ENCODE peak calls at places on chromosomes 1 and 21, in seven cellular contexts. Y is suprapubic skin; I is HAP-1; E is CD8-positive, alpha-beta T cell; C is choroid plexus epithelial cell; J is ovary; H is lower lobe of right lung. P is an unnamed sample.

GRCh38 chr21:16455978-16456377 is 726.2 kb downstream of the USP25 start:
- DNase-seq in Y (no peak), I (peak), E (no peak), C (peak), J (no peak), H (no peak), P (no peak)

GRCh38 chr1:185305419-185305818 is 11.6 kb downstream of the IVNS1ABP start:
- DNase-seq in Y (no peak), I (no peak), E (no peak), C (no peak), J (no peak), H (no peak), P (no peak)

GRCh38 chr1:77948841-77949424 is 29.9 kb downstream of the FUBP1 start:
- DNase-seq in Y (no peak), I (peak), E (no peak), C (peak), J (no peak), H (no peak), P (no peak)

GRCh38 chr1:45585496-45586075 is 1.7 kb downstream of the NASP start:
- DNase-seq in Y (no peak), I (no peak), E (no peak), C (no peak), J (no peak), H (no peak), P (no peak)

GRCh38 chr1:162430583-162430982 is 18.6 kb upstream of the SH2D1B start:
- DNase-seq in Y (no peak), I (no peak), E (no peak), C (no peak), J (no peak), H (no peak), P (no peak)

GRCh38 chr1:150875197-150876110 is 945 bp downstream of the ARNT start:
- DNase-seq in Y (no peak), I (peak), E (no peak), C (no peak), J (peak), H (no peak), P (no peak)

GRCh38 chr1:226593541-226593940 is 45.0 kb downstream of the STUM start:
- DNase-seq in Y (no peak), I (no peak), E (no peak), C (no peak), J (no peak), H (no peak), P (no peak)

GRCh38 chr1:5595531-5596170 is 396.6 kb downstream of the NPHP4 start:
- DNase-seq in Y (peak), I (no peak), E (no peak), C (no peak), J (no peak), H (no peak), P (no peak)

GRCh38 chr1:220732137-220732536 is 16.0 kb upstream of the MTARC2 start:
- DNase-seq in Y (no peak), I (no peak), E (no peak), C (no peak), J (no peak), H (no peak), P (no peak)

GRCh38 chr1:24870551-24871195 is 59.4 kb downstream of the RUNX3 start:
- DNase-seq in Y (no peak), I (no peak), E (peak), C (no peak), J (no peak), H (no peak), P (no peak)

GRCh38 chr21:31343680-31344480 is at the start of gene TIAM1:
- DNase-seq in Y (no peak), I (no peak), E (peak), C (peak), J (no peak), H (peak), P (no peak)

GRCh38 chr1:35229587-35230360 is 36.8 kb upstream of the SFPQ start:
- DNase-seq in Y (no peak), I (no peak), E (no peak), C (no peak), J (no peak), H (no peak), P (no peak)

GRCh38 chr1:34631126-34631525 is 123.7 kb upstream of the GJB5 start:
- DNase-seq in Y (no peak), I (no peak), E (no peak), C (no peak), J (no peak), H (no peak), P (no peak)

GRCh38 chr1:206674745-206675175 is 9.9 kb upstream of the MAPKAPK2 start:
- DNase-seq in Y (no peak), I (no peak), E (no peak), C (peak), J (peak), H (peak), P (no peak)

GRCh38 chr21:39336457-39337008 is 12.4 kb downstream of the HMGN1 start:
- DNase-seq in Y (no peak), I (peak), E (no peak), C (no peak), J (no peak), H (no peak), P (no peak)

GRCh38 chr1:204493882-204494280 is 724 bp downstream of the PIK3C2B start:
- DNase-seq in Y (no peak), I (peak), E (peak), C (peak), J (no peak), H (peak), P (peak)

GRCh38 chr1:119738100-119738720 is 26.5 kb downstream of the PHGDH start:
- DNase-seq in Y (no peak), I (no peak), E (no peak), C (no peak), J (no peak), H (no peak), P (no peak)

GRCh38 chr1:207027221-207027777 is 5.3 kb downstream of the C1orf116 start:
- DNase-seq in Y (no peak), I (no peak), E (no peak), C (no peak), J (no peak), H (peak), P (no peak)

GRCh38 chr1:166988976-166989515 is at the start of gene MAEL:
- DNase-seq in Y (no peak), I (no peak), E (no peak), C (no peak), J (no peak), H (no peak), P (no peak)

GRCh38 chr1:44515416-44515815 is 110.4 kb downstream of the RNF220 start:
- DNase-seq in Y (no peak), I (no peak), E (no peak), C (no peak), J (no peak), H (no peak), P (no peak)

GRCh38 chr1:209899948-209900347 is 38.1 kb upstream of the SYT14 start:
- DNase-seq in Y (no peak), I (peak), E (no peak), C (no peak), J (no peak), H (no peak), P (peak)

GRCh38 chr21:34911360-34911759 is 137.7 kb downstream of the RUNX1 start:
- DNase-seq in Y (no peak), I (no peak), E (no peak), C (no peak), J (no peak), H (peak), P (no peak)

GRCh38 chr21:25963186-25963585 is 207.4 kb downstream of the APP start:
- DNase-seq in Y (no peak), I (no peak), E (no peak), C (peak), J (no peak), H (no peak), P (no peak)

GRCh38 chr1:206466840-206467649 is 3.2 kb upstream of the IKBKE start:
- DNase-seq in Y (no peak), I (no peak), E (no peak), C (no peak), J (no peak), H (no peak), P (peak)

GRCh38 chr21:36609654-36610053 is 89.3 kb upstream of the SIM2 start:
- DNase-seq in Y (no peak), I (no peak), E (no peak), C (no peak), J (no peak), H (no peak), P (no peak)
- H3K4me3 ChIP-seq in Y (no peak), I (no peak), E (no peak), C (no peak), J (no peak), H (no peak), P (no peak)

GRCh38 chr1:234659538-234659937 is 49.6 kb upstream of the IRF2BP2 start:
- DNase-seq in Y (no peak), I (no peak), E (no peak), C (peak), J (peak), H (no peak), P (no peak)
- H3K4me3 ChIP-seq in Y (no peak), I (no peak), E (no peak), C (no peak), J (no peak), H (no peak), P (no peak)

DNA sequence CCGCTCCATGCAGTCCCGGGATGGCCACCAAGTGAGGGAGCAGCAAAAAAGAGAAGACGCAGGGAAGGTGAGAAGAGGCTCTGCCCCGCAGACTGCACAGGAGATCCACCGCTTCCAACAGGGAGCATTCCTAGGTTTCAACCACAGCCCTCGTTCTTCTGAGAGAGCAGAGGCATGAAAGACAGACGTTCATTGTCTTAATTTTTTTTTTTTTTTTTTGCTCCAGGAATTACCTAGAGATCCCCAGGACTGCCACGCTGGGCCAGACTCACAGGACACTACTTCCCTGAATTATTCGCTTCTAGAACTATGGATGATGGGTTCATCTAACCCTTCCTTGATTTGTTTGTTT is 33.2 kb upstream of the VASH2 start:
- DNase-seq in Y (no peak), I (no peak), E (no peak), C (no peak), J (no peak), H (no peak), P (no peak)
- H3K4me3 ChIP-seq in Y (peak), I (no peak), E (no peak), C (no peak), J (no peak), H (no peak), P (no peak)

GRCh38 chr1:117051224-117052064 is 8.7 kb upstream of the TTF2 start:
- DNase-seq in Y (no peak), I (no peak), E (peak), C (no peak), J (no peak), H (peak), P (no peak)
- H3K4me3 ChIP-seq in Y (peak), I (no peak), E (peak), C (no peak), J (no peak), H (peak), P (no peak)

GRCh38 chr1:116537439-116537838 is 33.4 kb downstream of the CD58 start:
- DNase-seq in Y (no peak), I (peak), E (no peak), C (no peak), J (no peak), H (no peak), P (no peak)

GRCh38 chr1:116538527-116538926 is 32.3 kb downstream of the CD58 start:
- DNase-seq in Y (no peak), I (no peak), E (peak), C (peak), J (no peak), H (no peak), P (no peak)

GRCh38 chr1:116540088-116540487 is 30.7 kb downstream of the CD58 start:
- DNase-seq in Y (no peak), I (no peak), E (no peak), C (no peak), J (no peak), H (no peak), P (no peak)

GRCh38 chr1:116534014-116534739 is 36.6 kb downstream of the CD58 start:
- DNase-seq in Y (no peak), I (no peak), E (no peak), C (no peak), J (no peak), H (no peak), P (no peak)

GRCh38 chr1:116537898-116538297 is 32.9 kb downstream of the CD58 start:
- DNase-seq in Y (no peak), I (no peak), E (no peak), C (no peak), J (no peak), H (no peak), P (no peak)
- H3K4me3 ChIP-seq in Y (no peak), I (no peak), E (no peak), C (no peak), J (no peak), H (no peak), P (no peak)

P was measured in Jurkat, Clone E6-1.